ENCODE peak calls at places on chromosome 22, in six cellular contexts. X is A549, I is GM12878, S is K562, B is SK-N-SH, M is HepG2. D is an unnamed sample.
A peak's percentile ranks its signal among the peaks of the same experiment; 100 is the strongest.

GRCh38 chr22:32531955-32532818 is 57.6 kb downstream of the FBXO7 start:
- DNase-seq in X (no peak), I (no peak), S (peak; percentile 69), B (peak; percentile 79), M (peak; percentile 87), D (peak; percentile 93)

GRCh38 chr22:49658902-49659280 is 168.8 kb downstream of the BRD1 start:
- DNase-seq in X (no peak), I (no peak), S (no peak), B (no peak), M (no peak), D (no peak)

GRCh38 chr22:22210375-22210774 is 34.2 kb upstream of the VPREB1 start:
- DNase-seq in X (no peak), I (no peak), S (no peak), B (no peak), M (no peak), D (peak; percentile 85)

GRCh38 chr22:17243524-17243923 is 24.3 kb upstream of the ADA2 start:
- DNase-seq in X (no peak), I (peak; percentile 84), S (no peak), B (no peak), M (no peak), D (no peak)

GRCh38 chr22:43303166-43303565 is 40.0 kb downstream of the SCUBE1 start:
- DNase-seq in X (no peak), I (no peak), S (no peak), B (no peak), M (no peak), D (no peak)

GRCh38 chr22:25167082-25167481 is 32.6 kb upstream of the CRYBB3 start:
- DNase-seq in X (no peak), I (no peak), S (no peak), B (no peak), M (no peak), D (no peak)

GRCh38 chr22:19352766-19353165 is 61.2 kb upstream of the CLTCL1 start:
- DNase-seq in X (no peak), I (no peak), S (no peak), B (no peak), M (no peak), D (no peak)

GRCh38 chr22:30127749-30128166 is 47.5 kb downstream of the HORMAD2 start:
- DNase-seq in X (no peak), I (no peak), S (no peak), B (no peak), M (no peak), D (peak; percentile 89)

GRCh38 chr22:19962246-19962908 is 20.8 kb upstream of the TXNRD2 start:
- DNase-seq in X (peak; percentile 47), I (no peak), S (peak; percentile 97), B (peak; percentile 97), M (peak; percentile 84), D (peak; percentile 73)

GRCh38 chr22:43827336-43827735 is 15.2 kb upstream of the EFCAB6 start:
- DNase-seq in X (no peak), I (no peak), S (no peak), B (no peak), M (no peak), D (no peak)

GRCh38 chr22:29702931-29703594 is 16.7 kb upstream of the CABP7 start:
- DNase-seq in X (no peak), I (no peak), S (no peak), B (peak; percentile 20), M (no peak), D (no peak)

GRCh38 chr22:21646608-21647590 is 4.8 kb downstream of the SDF2L1 start:
- DNase-seq in X (peak; percentile 72), I (peak; percentile 52), S (peak; percentile 95), B (peak; percentile 79), M (peak; percentile 71), D (peak; percentile 74)

GRCh38 chr22:39250131-39250530 is 5.3 kb upstream of the PDGFB start:
- DNase-seq in X (no peak), I (no peak), S (no peak), B (no peak), M (no peak), D (no peak)

GRCh38 chr22:31695423-31695822 is 33.4 kb upstream of the PISD start:
- DNase-seq in X (no peak), I (no peak), S (no peak), B (no peak), M (no peak), D (no peak)

DNA sequence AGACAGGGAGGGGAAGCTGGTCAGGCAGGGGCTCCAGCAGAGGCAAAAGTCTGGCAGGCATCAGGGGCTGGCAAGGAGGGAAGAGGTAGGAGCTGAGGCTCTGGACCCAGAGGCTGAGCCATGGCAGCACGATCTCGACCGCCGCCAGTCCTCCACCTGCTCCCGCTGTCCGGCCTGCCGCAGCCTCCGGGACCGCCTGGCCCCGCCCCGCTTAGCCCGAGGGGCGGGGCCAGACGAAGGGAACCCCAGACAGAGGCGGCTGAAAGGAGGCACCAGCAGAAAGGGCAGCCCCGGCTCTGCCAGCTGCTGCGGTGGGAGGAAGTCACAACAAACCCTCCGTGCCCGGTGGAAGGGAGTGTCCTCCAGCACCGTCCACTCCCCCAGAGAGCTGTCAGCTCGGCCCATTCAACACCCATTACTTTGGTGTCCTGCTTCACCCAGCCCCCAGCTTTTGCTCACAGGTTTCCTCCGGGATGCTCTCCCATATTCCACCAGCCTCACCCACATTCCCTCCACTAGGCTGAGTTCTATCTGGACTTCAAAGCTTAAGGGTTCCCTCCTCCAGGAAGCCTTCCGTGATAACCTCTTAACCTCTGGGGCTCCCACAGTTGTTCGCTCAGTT is at the start of gene MFNG:
- DNase-seq in X (peak; percentile 54), I (peak; percentile 26), S (peak; percentile 75), B (peak; percentile 91), M (peak; percentile 64), D (peak; percentile 6)
- TF ChIP-seq SMC3 in X (no peak), I (no peak), S (no peak), B (no peak), M (no peak), D (no peak)

DNA sequence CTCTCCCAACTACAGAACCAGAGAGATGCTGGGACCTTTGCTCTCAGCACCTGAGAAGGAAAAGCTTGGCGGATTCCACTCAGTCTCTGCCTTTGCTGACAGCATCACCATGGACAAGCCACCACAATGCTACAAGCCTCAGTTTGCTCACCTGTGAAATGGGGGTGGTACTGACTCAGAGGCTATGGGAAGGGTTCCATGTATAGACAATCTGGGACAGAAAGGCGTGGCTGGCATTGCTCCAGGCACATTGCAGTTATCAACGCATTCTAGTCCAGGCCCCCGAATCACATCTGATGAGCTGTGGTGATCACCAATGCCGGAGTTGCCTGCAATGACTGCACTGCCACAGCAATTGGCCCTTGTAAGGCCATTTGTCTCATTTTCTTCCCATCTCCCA is 72.6 kb downstream of the ISX start:
- DNase-seq in X (no peak), I (no peak), S (no peak), B (no peak), M (no peak), D (no peak)
- TF ChIP-seq SMC3 in X (no peak), I (no peak), S (no peak), B (no peak), M (no peak), D (no peak)

DNA sequence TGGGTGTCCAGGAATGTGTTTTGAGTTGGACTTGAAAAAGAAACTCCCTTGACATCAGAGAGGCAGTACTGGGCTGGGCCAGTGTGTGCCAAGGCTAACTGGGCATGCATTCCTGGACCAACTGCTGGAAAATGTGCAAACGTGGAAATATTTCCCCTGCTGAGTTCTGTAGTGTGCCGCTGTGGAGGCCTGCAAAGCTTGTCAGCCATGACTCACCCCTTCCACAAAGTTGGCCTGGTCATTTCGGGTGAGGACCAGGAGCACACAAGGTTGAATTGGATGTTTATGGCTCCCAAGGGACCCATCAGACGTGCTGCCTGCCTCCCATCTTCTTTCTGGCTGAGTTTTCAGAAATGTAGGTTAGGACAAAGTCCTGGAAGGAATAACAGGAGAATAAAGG is 513.1 kb downstream of the MIAT start:
- DNase-seq in X (peak; percentile 21), I (no peak), S (no peak), B (no peak), M (no peak), D (peak; percentile 48)
- TF ChIP-seq SMC3 in X (no peak), I (no peak), S (no peak), B (no peak), M (no peak), D (no peak)

GRCh38 chr22:46652081-46652929 is 32.1 kb downstream of the GRAMD4 start:
- DNase-seq in X (no peak), I (no peak), S (peak; percentile 62), B (no peak), M (peak; percentile 91), D (peak; percentile 28)
- TF ChIP-seq SMC3 in X (no peak), I (no peak), S (no peak), B (no peak), M (no peak), D (no peak)